ENCODE peak calls at places on chromosomes 12 and 14, in six cellular contexts. E is HCT116, B is neural progenitor cell, V is WERI-Rb-1, R is ovary, S is neuronal stem cell. X is an unnamed sample.

GRCh38 chr12:120276734-120277133 is 11.2 kb upstream of the PXN start:
- DNase-seq in B (no peak), E (no peak), S (no peak), R (no peak), V (no peak), X (no peak)

GRCh38 chr12:22658214-22658613 is 33.2 kb downstream of the ETNK1 start:
- DNase-seq in S (no peak), V (no peak), R (no peak), E (no peak), B (no peak), X (no peak)

GRCh38 chr14:56125772-56126411 is 7.7 kb downstream of the PELI2 start:
- DNase-seq in S (no peak), B (no peak), E (no peak), R (no peak), V (peak; percentile 74), X (no peak)

GRCh38 chr12:127296591-127296990 is 970.4 kb upstream of the TMEM132C start:
- DNase-seq in S (no peak), R (no peak), E (no peak), V (no peak), B (no peak), X (no peak)

GRCh38 chr12:15520083-15520482 is 197.8 kb downstream of the PTPRO start:
- DNase-seq in R (no peak), B (peak; percentile 45), S (no peak), V (no peak), E (no peak), X (no peak)

GRCh38 chr14:75335588-75335987 is 57.0 kb downstream of the FOS start:
- DNase-seq in S (no peak), R (no peak), B (peak; percentile 29), V (no peak), E (no peak), X (no peak)

GRCh38 chr12:65300679-65301349 is 22.3 kb downstream of the MSRB3 start:
- DNase-seq in S (no peak), R (no peak), E (peak; percentile 54), V (peak; percentile 34), B (peak; percentile 46), X (no peak)

GRCh38 chr14:72970058-72970630 is 43.9 kb downstream of the DCAF4 start:
- DNase-seq in S (no peak), V (no peak), R (no peak), B (no peak), E (no peak), X (no peak)

GRCh38 chr12:128073937-128074336 is 193.0 kb upstream of the TMEM132C start:
- DNase-seq in R (no peak), B (no peak), E (no peak), V (no peak), S (no peak), X (no peak)

GRCh38 chr14:69138189-69138535 is 14.8 kb downstream of the DCAF5 start:
- DNase-seq in B (peak; percentile 31), R (no peak), E (no peak), S (no peak), V (no peak), X (no peak)

GRCh38 chr12:7439579-7440505 is 4.1 kb downstream of the CD163L1 start:
- DNase-seq in R (no peak), E (no peak), B (peak; percentile 79), V (no peak), S (peak; percentile 48), X (peak; percentile 48)

GRCh38 chr14:103067231-103067954 is 10.0 kb upstream of the CDC42BPB start:
- DNase-seq in E (peak; percentile 73), V (no peak), S (no peak), B (no peak), R (no peak), X (no peak)
- H3K4me3 ChIP-seq in E (peak overlapping the region; percentile 21), V (no peak overlapping the region), S (no peak overlapping the region), B (no peak overlapping the region), R (no peak overlapping the region), X (no peak overlapping the region)

GRCh38 chr12:86723326-86723725 is 467.1 kb upstream of the MGAT4C start:
- DNase-seq in S (no peak), B (no peak), E (no peak), R (no peak), V (no peak), X (no peak)
- H3K4me3 ChIP-seq in S (no peak overlapping the region), B (no peak overlapping the region), E (no peak overlapping the region), R (no peak overlapping the region), V (no peak overlapping the region), X (no peak overlapping the region)

DNA sequence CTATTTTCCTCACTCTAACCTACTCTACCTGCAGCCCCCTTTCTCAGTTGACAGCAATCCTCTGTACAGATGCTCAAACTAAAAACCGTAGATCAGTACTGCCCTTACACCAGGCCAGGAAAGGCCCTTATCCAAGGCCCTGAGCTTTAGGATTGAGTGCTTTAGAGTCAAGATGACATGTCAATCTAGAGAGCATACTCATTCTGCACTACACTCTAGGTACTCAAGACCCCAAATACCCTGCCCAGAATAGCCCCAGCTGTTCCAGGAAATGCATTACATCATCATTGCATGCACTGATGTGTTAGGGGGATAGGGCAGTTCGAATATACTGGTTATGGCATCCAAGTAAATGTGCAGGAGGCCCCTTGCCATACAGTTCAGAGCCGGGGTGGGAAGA is 3.5 kb upstream of the PHLDA1 start:
- DNase-seq in V (no peak), B (no peak), R (no peak), E (no peak), S (no peak), X (no peak)
- H3K4me3 ChIP-seq in V (no peak overlapping the region), B (no peak overlapping the region), R (no peak overlapping the region), E (no peak overlapping the region), S (no peak overlapping the region), X (no peak overlapping the region)

DNA sequence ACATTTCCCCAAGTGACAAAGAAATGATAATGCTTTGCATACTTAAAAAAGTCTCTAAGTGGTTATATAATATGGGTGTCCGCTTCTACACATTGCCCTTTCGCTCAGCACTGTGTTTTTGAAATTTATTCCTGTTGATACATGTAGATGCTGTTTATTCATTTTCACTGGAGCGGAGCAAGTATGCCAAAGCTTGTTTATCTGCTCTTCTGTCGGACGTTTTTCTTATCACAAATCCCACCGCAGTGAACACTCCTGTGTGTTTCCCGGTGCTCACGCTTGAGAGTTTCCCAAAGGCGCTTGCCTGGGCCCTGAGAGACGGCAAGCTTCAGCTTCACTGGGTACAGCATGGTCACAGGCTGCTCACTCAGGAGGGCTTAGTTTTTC is 50.2 kb downstream of the TPCN1 start:
- DNase-seq in B (no peak), V (no peak), R (no peak), S (no peak), E (no peak), X (no peak)
- H3K4me3 ChIP-seq in B (no peak overlapping the region), V (no peak overlapping the region), R (no peak overlapping the region), S (no peak overlapping the region), E (no peak overlapping the region), X (no peak overlapping the region)

GRCh38 chr12:93202688-93203087 is 175.0 kb upstream of the NUDT4 start:
- DNase-seq in B (no peak), R (no peak), V (no peak), S (no peak), E (no peak), X (no peak)
- H3K4me3 ChIP-seq in B (no peak overlapping the region), R (no peak overlapping the region), V (no peak overlapping the region), S (no peak overlapping the region), E (no peak overlapping the region), X (no peak overlapping the region)

GRCh38 chr12:13039557-13039956 is 4.6 kb upstream of the FAM234B start:
- DNase-seq in E (no peak), V (no peak), S (no peak), R (no peak), B (no peak), X (no peak)
- H3K4me3 ChIP-seq in E (no peak overlapping the region), V (no peak overlapping the region), S (no peak overlapping the region), R (no peak overlapping the region), B (no peak overlapping the region), X (no peak overlapping the region)